ENCODE peak calls at places on chromosomes 11 and 22, in seven cellular contexts. Y is AG04449; R is CD8-positive, alpha-beta T cell; L is A549; I is GM13977; U is kidney epithelial cell; N is mammary epithelial cell. W is an unnamed sample.

GRCh38 chr11:57399221-57399620 is 8.8 kb upstream of the PRG2 start:
- DNase-seq in Y (no peak), R (no peak), L (no peak), I (no peak), U (no peak), N (peak), W (no peak)

GRCh38 chr11:22626573-22627239 is 1.1 kb upstream of the FANCF start:
- DNase-seq in Y (no peak), R (no peak), L (no peak), I (peak), U (no peak), N (no peak), W (no peak)

GRCh38 chr11:47412152-47412746 is 3.9 kb downstream of the SLC39A13 start:
- DNase-seq in Y (no peak), R (peak), L (peak), I (peak), U (no peak), N (no peak), W (peak)

GRCh38 chr22:50641696-50642607 is 14.0 kb upstream of the ARSA start:
- DNase-seq in Y (no peak), R (no peak), L (no peak), I (no peak), U (no peak), N (no peak), W (no peak)

GRCh38 chr11:15750535-15751297 is 605.6 kb downstream of the SOX6 start:
- DNase-seq in Y (no peak), R (no peak), L (no peak), I (no peak), U (no peak), N (no peak), W (no peak)

GRCh38 chr22:37194750-37195149 is 6.7 kb upstream of the C1QTNF6 start:
- DNase-seq in Y (no peak), R (no peak), L (no peak), I (no peak), U (no peak), N (no peak), W (no peak)

GRCh38 chr11:123429336-123429735 is 733 bp upstream of the GRAMD1B start:
- DNase-seq in Y (peak), R (no peak), L (no peak), I (no peak), U (no peak), N (no peak), W (no peak)

GRCh38 chr11:65448418-65449196 is 26.0 kb downstream of the NEAT1 start:
- DNase-seq in Y (no peak), R (no peak), L (peak), I (no peak), U (no peak), N (peak), W (no peak)

GRCh38 chr22:47299879-47300697 is 537.6 kb downstream of the TBC1D22A start:
- DNase-seq in Y (no peak), R (no peak), L (no peak), I (no peak), U (no peak), N (no peak), W (no peak)

GRCh38 chr11:126061707-126062678 is 673 bp downstream of the CDON start:
- DNase-seq in Y (no peak), R (peak), L (peak), I (peak), U (no peak), N (peak), W (peak)

GRCh38 chr11:65107751-65108468 is 3.8 kb upstream of the TM7SF2 start:
- DNase-seq in Y (no peak), R (no peak), L (no peak), I (no peak), U (no peak), N (no peak), W (no peak)

GRCh38 chr22:37681556-37682049 is 4.5 kb upstream of the NOL12 start:
- DNase-seq in Y (no peak), R (peak), L (peak), I (peak), U (no peak), N (peak), W (peak)

GRCh38 chr11:72814831-72815618 is 814 bp downstream of the ATG16L2 start:
- DNase-seq in Y (no peak), R (peak), L (peak), I (peak), U (no peak), N (peak), W (peak)

GRCh38 chr11:79438631-79439429 is 2.0 kb downstream of the TENM4 start:
- DNase-seq in Y (no peak), R (no peak), L (no peak), I (peak), U (no peak), N (peak), W (no peak)

GRCh38 chr11:75028321-75029097 is 39.8 kb downstream of the NEU3 start:
- DNase-seq in Y (no peak), R (no peak), L (no peak), I (no peak), U (no peak), N (no peak), W (no peak)

GRCh38 chr22:29040385-29041275 is 21.0 kb downstream of the C22orf31 start:
- DNase-seq in Y (peak), R (peak), L (peak), I (peak), U (no peak), N (peak), W (peak)

GRCh38 chr11:117232911-117233409 is 489 bp downstream of the RNF214 start:
- DNase-seq in Y (no peak), R (no peak), L (no peak), I (peak), U (no peak), N (no peak), W (no peak)

GRCh38 chr22:25051983-25052710 is 99.6 kb downstream of the KIAA1671 start:
- DNase-seq in Y (no peak), R (no peak), L (no peak), I (no peak), U (no peak), N (no peak), W (no peak)

GRCh38 chr11:67418476-67419281 is 3.2 kb downstream of the CARNS1 start:
- DNase-seq in Y (no peak), R (peak), L (no peak), I (no peak), U (no peak), N (no peak), W (no peak)

GRCh38 chr22:46464296-46464695 is 73.1 kb downstream of the CELSR1 start:
- DNase-seq in Y (no peak), R (no peak), L (no peak), I (no peak), U (no peak), N (no peak), W (no peak)

GRCh38 chr11:7353100-7353499 is 101.4 kb downstream of the SYT9 start:
- DNase-seq in Y (no peak), R (no peak), L (peak), I (peak), U (no peak), N (peak), W (peak)

GRCh38 chr11:2716376-2717095 is 16.7 kb upstream of the KCNQ1OT1 start:
- DNase-seq in Y (no peak), R (no peak), L (no peak), I (no peak), U (no peak), N (no peak), W (no peak)

GRCh38 chr11:128802358-128802981 is 64.6 kb downstream of the KCNJ1 start:
- DNase-seq in Y (no peak), R (no peak), L (peak), I (no peak), U (no peak), N (peak), W (peak)

GRCh38 chr22:35949243-35949642 is 79.4 kb downstream of the RBFOX2 start:
- DNase-seq in Y (no peak), R (no peak), L (no peak), I (no peak), U (no peak), N (no peak), W (no peak)
- TF ChIP-seq CTCF in Y (no peak), R (no peak), L (no peak), I (no peak), U (no peak), N (no peak), W (no peak)

GRCh38 chr11:27119396-27119795 is 78.8 kb downstream of the BBOX1 start:
- DNase-seq in Y (no peak), R (no peak), L (no peak), I (no peak), U (no peak), N (no peak), W (no peak)

GRCh38 chr11:27120211-27120610 is 79.6 kb downstream of the BBOX1 start:
- DNase-seq in Y (no peak), R (no peak), L (no peak), I (no peak), U (no peak), N (peak), W (no peak)

GRCh38 chr11:27124514-27125264 is 84.1 kb downstream of the BBOX1 start:
- DNase-seq in Y (no peak), R (no peak), L (peak), I (no peak), U (no peak), N (peak), W (no peak)
- TF ChIP-seq CTCF in Y (no peak), R (no peak), L (peak), I (no peak), U (no peak), N (peak), W (no peak)

DNA sequence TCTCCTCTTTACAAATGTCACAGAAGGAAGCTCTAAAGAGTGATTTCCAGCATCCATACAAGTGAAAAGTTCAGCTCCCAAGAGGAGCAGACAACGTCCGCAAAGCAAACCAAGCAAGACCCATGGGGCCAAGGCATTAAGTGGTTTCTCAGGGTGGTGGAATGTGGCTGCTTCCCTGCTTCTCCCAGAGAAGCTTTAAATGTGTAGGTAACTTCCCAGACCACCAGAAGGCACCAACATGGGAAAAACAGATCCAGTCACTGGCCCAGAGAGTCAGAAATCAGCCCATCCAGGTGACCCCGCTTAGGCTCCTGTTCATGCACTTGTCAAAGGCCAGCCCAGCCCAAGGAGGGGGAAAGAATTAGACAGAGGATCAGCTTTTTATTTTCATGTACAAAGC is 13.3 kb upstream of the PHF21A start:
- DNase-seq in Y (no peak), R (no peak), L (no peak), I (no peak), U (no peak), N (no peak), W (no peak)
- TF ChIP-seq CTCF in Y (no peak), R (no peak), L (no peak), I (no peak), U (no peak), N (no peak), W (no peak)

GRCh38 chr11:121104223-121104831 is 3.3 kb downstream of the TECTA start:
- DNase-seq in Y (no peak), R (no peak), L (no peak), I (no peak), U (no peak), N (no peak), W (no peak)
- TF ChIP-seq CTCF in Y (no peak), R (no peak), L (no peak), I (peak), U (no peak), N (no peak), W (no peak)

GRCh38 chr22:19889951-19890350 is 35.3 kb upstream of the GNB1L start:
- DNase-seq in Y (no peak), R (peak), L (no peak), I (no peak), U (no peak), N (no peak), W (no peak)

GRCh38 chr22:19890502-19891349 is 36.1 kb upstream of the GNB1L start:
- DNase-seq in Y (no peak), R (no peak), L (no peak), I (no peak), U (no peak), N (no peak), W (no peak)

GRCh38 chr22:19892925-19893324 is 38.3 kb upstream of the GNB1L start:
- DNase-seq in Y (no peak), R (no peak), L (no peak), I (no peak), U (no peak), N (no peak), W (no peak)

GRCh38 chr22:19892249-19892879 is 37.7 kb upstream of the GNB1L start:
- DNase-seq in Y (no peak), R (peak), L (no peak), I (peak), U (no peak), N (peak), W (no peak)

DNA sequence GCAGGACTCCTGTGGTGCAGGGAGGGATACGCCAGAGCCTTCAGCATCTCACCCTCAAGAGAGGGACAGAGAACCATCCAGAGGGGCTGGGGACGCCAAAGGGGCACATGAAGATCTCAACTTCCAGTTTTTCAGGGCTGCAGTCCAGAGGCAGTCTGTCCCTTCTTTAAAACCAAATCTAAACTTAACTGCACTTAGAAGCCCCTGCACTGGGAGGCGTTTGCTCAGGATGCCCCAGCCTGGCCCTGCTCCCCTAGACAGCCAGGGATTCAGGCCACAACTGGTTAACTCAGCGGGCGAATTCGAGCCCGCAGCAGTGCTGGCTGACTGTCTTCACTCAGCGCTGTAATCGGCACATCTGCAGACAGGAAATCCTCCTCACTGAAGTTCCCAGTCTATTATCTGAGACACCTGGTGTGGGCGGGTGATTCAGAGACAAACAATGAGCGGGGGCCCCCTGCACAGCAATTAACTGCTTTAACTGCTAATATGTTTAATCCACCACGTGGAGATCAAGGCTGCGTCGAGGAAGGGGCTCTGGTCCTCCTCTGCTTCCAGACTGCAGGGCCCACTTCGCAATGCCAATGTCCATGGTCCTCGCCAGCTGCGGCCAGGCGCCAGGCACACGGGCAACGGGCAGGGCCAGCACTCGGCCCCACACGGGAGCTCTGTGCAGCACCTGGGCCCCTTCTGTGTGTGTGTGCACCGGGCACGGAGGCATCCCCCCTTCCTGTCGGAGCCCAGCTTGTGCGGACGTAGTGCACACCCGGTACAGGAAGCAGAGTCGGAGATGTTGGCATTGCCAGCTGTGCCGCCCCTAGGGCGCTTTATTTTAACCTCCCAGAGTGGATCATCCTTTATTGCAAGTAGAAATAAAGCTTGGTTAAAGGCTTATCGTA is 36.9 kb upstream of the GNB1L start:
- DNase-seq in Y (no peak), R (peak), L (no peak), I (peak), U (peak), N (peak), W (no peak)
- TF ChIP-seq CTCF in Y (no peak), R (no peak), L (no peak), I (no peak), U (no peak), N (no peak), W (no peak)

DNA sequence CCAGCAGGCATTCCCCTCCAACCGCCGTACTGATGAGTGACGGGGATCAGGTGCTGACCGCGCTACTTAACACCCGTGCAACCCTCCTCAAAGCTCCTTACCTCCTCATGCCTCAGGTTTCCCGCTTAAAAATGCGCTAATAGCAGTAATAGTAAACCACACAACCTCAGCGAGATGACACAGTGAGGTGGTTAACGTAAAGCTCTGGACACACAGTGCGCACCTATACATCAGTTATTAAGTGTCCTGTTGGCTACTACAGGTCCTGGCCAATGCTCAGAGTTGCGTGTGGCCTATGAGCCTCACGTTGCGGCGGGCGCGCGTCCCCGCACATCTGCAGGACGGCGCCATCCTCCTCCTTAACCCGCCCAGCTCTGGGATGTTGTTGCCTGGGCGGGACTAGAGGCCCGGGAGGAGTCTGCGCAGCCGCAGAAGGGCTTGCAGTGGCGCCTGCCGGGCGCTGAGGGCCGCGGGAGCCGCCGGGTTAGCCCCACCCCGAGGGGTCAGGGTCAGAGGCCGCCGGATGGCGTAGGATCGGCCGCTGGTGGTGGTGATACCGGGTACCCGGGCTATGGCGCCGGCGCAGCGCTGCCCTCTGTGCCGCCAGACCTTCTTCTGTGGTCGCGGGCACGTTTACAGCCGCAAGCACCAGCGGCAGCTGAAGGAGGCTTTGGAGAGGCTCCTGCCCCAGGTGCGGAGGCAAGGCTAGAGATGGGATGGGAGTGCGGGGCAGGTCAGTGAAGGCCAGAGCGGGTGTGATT is at the start of gene CENATAC:
- DNase-seq in Y (no peak), R (peak), L (peak), I (peak), U (peak), N (peak), W (peak)
- TF ChIP-seq CTCF in Y (no peak), R (no peak), L (no peak), I (no peak), U (no peak), N (no peak), W (no peak)

DNA sequence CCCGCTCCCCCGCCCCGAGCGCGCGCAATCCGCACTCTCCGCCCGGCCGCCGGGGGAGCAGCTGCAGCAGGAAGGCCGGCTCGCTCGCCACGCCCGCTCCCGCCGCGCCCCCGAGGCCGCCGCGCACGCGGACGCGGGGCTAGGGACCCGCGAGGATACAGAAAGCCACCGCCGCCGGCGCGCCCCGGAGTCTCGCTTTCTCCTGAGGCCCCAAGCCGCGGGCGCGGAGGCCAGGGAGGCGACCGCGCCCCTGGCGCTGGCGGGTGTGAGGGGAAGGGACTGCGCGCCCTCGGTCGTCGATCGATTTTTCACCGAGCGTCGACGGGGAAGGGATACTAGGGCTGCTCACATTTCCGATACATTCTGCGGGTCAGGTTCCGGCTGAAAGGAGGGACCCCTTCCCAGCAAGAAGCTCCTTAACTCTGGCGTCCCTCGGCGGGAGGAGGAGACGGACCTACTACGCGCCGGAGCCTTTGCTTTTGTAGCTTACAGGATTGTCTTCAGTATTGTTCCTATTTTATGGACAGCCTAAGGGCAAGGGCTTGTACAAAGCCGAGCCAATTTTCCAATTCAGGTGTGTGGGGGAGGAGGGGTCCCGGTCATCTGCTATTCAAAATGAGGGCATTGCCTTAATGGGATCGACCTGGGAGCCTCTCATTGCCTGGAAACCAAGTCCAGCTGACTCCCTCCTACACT is 416 bp upstream of the GAB2 start:
- DNase-seq in Y (no peak), R (peak), L (peak), I (peak), U (no peak), N (peak), W (peak)
- TF ChIP-seq CTCF in Y (no peak), R (no peak), L (no peak), I (peak), U (no peak), N (no peak), W (no peak)

DNA sequence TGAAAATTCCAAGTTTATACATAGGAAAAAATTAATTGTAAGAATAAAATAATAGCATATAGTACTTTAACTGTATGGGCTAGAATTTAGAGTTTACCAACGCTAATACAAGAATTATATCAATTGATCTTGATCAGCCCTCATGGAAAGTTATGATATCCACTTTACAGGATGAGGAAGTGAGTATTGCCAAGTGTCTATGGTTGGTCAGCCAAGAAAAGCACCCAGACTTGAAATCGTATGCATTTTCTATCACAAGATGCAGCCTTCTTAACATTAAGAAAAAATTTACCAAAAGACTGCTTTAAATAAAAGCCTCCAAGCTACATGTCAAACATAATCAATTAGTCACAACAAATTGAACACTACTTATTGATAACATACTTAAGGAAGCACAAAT is 53.0 kb downstream of the DDI1 start:
- DNase-seq in Y (no peak), R (no peak), L (no peak), I (no peak), U (no peak), N (no peak), W (no peak)
- TF ChIP-seq CTCF in Y (no peak), R (no peak), L (no peak), I (no peak), U (no peak), N (no peak), W (no peak)

DNA sequence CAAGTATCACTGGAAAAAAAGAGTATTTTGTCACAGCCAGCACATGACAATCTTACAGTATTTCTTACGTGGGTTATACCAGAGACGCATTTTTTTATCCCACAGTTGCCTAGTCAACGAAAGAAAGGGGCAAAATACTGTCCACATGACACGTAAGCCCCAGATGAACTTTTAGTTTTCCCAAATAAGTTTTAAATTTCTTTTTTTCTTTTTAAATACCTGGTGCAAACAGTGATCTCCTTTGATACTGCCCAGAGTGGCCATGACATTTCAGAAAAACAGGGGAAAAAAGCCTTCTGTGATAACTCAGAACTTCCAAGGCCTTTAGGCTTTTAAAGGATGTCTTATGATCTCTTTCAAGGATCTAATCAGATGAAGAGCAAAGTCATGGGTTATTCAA is 23.4 kb downstream of the RAB38 start:
- DNase-seq in Y (no peak), R (no peak), L (no peak), I (no peak), U (no peak), N (no peak), W (no peak)
- TF ChIP-seq CTCF in Y (no peak), R (no peak), L (no peak), I (no peak), U (no peak), N (no peak), W (no peak)

W was measured in Calu3.